ENCODE peak calls at places on chromosome 18, in four cellular contexts. One of them, this sample, is unnamed.

GRCh38 chr18:9838144-9838877 is 47.5 kb upstream of the TXNDC2 start:
- DNase-seq in IMR-90: no peak
- DNase-seq in body of pancreas: no peak
- DNase-seq in tibial nerve: no peak
- DNase-seq in this sample: no peak

GRCh38 chr18:8412117-8412516 is 197.1 kb upstream of the RAB12 start:
- DNase-seq in IMR-90: no peak
- DNase-seq in body of pancreas: no peak
- DNase-seq in tibial nerve: no peak
- DNase-seq in this sample: no peak

GRCh38 chr18:136433-136832 is 21.9 kb upstream of the USP14 start:
- DNase-seq in tibial nerve: no peak
- DNase-seq in IMR-90: no peak
- DNase-seq in body of pancreas: no peak
- DNase-seq in this sample: no peak

GRCh38 chr18:62744076-62744705 is 28.9 kb downstream of the PHLPP1 start:
- DNase-seq in IMR-90: peak; percentile 34
- DNase-seq in body of pancreas: peak; percentile 38
- DNase-seq in tibial nerve: no peak
- DNase-seq in this sample: no peak

GRCh38 chr18:55559735-55560134 is 28.3 kb downstream of the TCF4 start:
- DNase-seq in body of pancreas: no peak
- DNase-seq in tibial nerve: no peak
- DNase-seq in IMR-90: no peak
- DNase-seq in this sample: no peak

GRCh38 chr18:68791801-68792200 is 6.1 kb upstream of the CCDC102B start:
- DNase-seq in IMR-90: peak; percentile 52
- DNase-seq in tibial nerve: no peak
- DNase-seq in body of pancreas: no peak
- DNase-seq in this sample: no peak

GRCh38 chr18:50722311-50722710 is 97.5 kb downstream of the MRO start:
- DNase-seq in IMR-90: no peak
- DNase-seq in tibial nerve: no peak
- DNase-seq in body of pancreas: no peak
- DNase-seq in this sample: no peak

GRCh38 chr18:35051978-35052377 is 10.8 kb downstream of the MAPRE2 start:
- DNase-seq in body of pancreas: no peak
- DNase-seq in tibial nerve: no peak
- DNase-seq in IMR-90: no peak
- DNase-seq in this sample: no peak

GRCh38 chr18:7766383-7766782 is 199.3 kb downstream of the PTPRM start:
- DNase-seq in IMR-90: no peak
- DNase-seq in body of pancreas: no peak
- DNase-seq in tibial nerve: no peak
- DNase-seq in this sample: no peak

GRCh38 chr18:25298853-25299274 is 53.1 kb downstream of the ZNF521 start:
- DNase-seq in tibial nerve: no peak
- DNase-seq in IMR-90: peak; percentile 99
- DNase-seq in body of pancreas: no peak
- DNase-seq in this sample: no peak

GRCh38 chr18:22109535-22109934 is 59.9 kb upstream of the GATA6 start:
- DNase-seq in tibial nerve: no peak
- DNase-seq in IMR-90: no peak
- DNase-seq in body of pancreas: no peak
- DNase-seq in this sample: no peak

GRCh38 chr18:7545734-7546133 is 21.4 kb upstream of the PTPRM start:
- DNase-seq in tibial nerve: no peak
- DNase-seq in IMR-90: peak; percentile 73
- DNase-seq in body of pancreas: no peak
- DNase-seq in this sample: no peak

GRCh38 chr18:28269750-28270149 is 92.8 kb upstream of the CDH2 start:
- DNase-seq in body of pancreas: no peak
- DNase-seq in tibial nerve: no peak
- DNase-seq in IMR-90: no peak
- DNase-seq in this sample: no peak

GRCh38 chr18:33820517-33821368 is 242.7 kb downstream of the ASXL3 start:
- DNase-seq in tibial nerve: no peak
- DNase-seq in IMR-90: no peak
- DNase-seq in body of pancreas: peak; percentile 35
- DNase-seq in this sample: no peak

GRCh38 chr18:70363861-70364260 is 75.0 kb downstream of the SOCS6 start:
- DNase-seq in tibial nerve: no peak
- DNase-seq in body of pancreas: no peak
- DNase-seq in IMR-90: peak; percentile 72
- DNase-seq in this sample: no peak

GRCh38 chr18:24089059-24089458 is 49.8 kb upstream of the CABYR start:
- DNase-seq in IMR-90: peak; percentile 20
- DNase-seq in tibial nerve: no peak
- DNase-seq in body of pancreas: no peak
- DNase-seq in this sample: no peak

GRCh38 chr18:37564796-37565137 is 831 bp downstream of the CELF4 start:
- DNase-seq in tibial nerve: no peak
- DNase-seq in IMR-90: peak; percentile 21
- DNase-seq in body of pancreas: peak; percentile 71
- DNase-seq in this sample: peak; percentile 42

GRCh38 chr18:56723706-56724105 is 72.5 kb downstream of the WDR7 start:
- DNase-seq in body of pancreas: no peak
- DNase-seq in IMR-90: no peak
- DNase-seq in tibial nerve: no peak
- DNase-seq in this sample: no peak

GRCh38 chr18:25052426-25052825 is 299.5 kb downstream of the ZNF521 start:
- DNase-seq in tibial nerve: no peak
- DNase-seq in IMR-90: no peak
- DNase-seq in body of pancreas: no peak
- DNase-seq in this sample: no peak

GRCh38 chr18:60113396-60113795 is 213.6 kb downstream of the PMAIP1 start:
- DNase-seq in IMR-90: no peak
- DNase-seq in tibial nerve: no peak
- DNase-seq in body of pancreas: no peak
- DNase-seq in this sample: no peak

GRCh38 chr18:13641551-13642439 is 84.6 kb downstream of the FAM210A start:
- DNase-seq in IMR-90: no peak
- DNase-seq in body of pancreas: peak; percentile 22
- DNase-seq in tibial nerve: no peak
- DNase-seq in this sample: no peak

GRCh38 chr18:32019251-32019943 is 772 bp downstream of the RNF125 start:
- DNase-seq in body of pancreas: peak; percentile 56
- DNase-seq in IMR-90: no peak
- DNase-seq in tibial nerve: no peak
- DNase-seq in this sample: peak; percentile 49

GRCh38 chr18:24076950-24077349 is 61.9 kb upstream of the CABYR start:
- DNase-seq in body of pancreas: no peak
- DNase-seq in IMR-90: no peak
- DNase-seq in tibial nerve: no peak
- DNase-seq in this sample: no peak

DNA sequence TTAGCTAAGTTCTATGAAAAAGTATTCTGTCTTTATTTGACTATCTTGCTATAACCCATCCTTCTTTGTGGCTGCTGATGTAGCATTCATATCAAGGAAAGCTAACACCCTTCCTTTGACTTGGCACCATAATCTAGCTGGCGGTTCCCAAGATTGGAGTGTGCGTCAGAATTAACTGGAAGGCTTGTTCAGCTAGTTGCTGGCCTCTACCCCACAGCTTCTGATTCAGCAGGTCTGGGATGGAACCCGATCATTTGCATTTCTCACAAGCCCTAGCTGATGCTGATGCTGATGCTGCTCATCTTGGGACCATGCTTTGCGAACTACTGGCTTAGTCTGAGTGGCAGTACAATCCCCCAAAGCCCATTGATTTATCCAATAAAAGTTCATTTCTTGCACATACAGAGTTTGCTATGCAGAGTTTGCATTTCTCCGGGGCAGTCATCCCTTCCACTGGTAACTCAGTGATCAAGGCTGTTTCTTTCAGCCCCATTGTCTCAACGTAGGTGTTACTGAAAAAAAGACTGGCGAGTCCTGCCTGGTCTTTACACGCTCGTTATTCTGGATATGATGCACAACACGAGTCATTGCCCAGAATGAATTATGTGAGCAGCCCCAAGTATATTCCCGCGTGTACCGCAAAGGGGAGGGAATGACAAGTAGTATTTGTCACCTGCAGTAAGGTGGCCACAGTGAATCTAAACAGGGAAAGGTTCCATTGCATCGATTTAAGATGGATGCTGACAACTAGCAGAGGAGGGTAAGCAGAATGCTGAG is 96.5 kb downstream of the ZNF532 start:
- DNase-seq in tibial nerve: no peak
- DNase-seq in IMR-90: no peak
- DNase-seq in body of pancreas: no peak
- DNase-seq in this sample: no peak
- TF ChIP-seq POLR2A in tibial nerve: no peak
- TF ChIP-seq POLR2A in IMR-90: no peak
- TF ChIP-seq POLR2A in body of pancreas: no peak
- TF ChIP-seq POLR2A in this sample: no peak

GRCh38 chr18:49521251-49521650 is 34.2 kb upstream of the C18orf32 start:
- DNase-seq in IMR-90: no peak
- DNase-seq in body of pancreas: no peak
- DNase-seq in tibial nerve: no peak
- DNase-seq in this sample: no peak

GRCh38 chr18:49517483-49517882 is 30.4 kb upstream of the C18orf32 start:
- DNase-seq in IMR-90: no peak
- DNase-seq in body of pancreas: no peak
- DNase-seq in tibial nerve: no peak
- DNase-seq in this sample: no peak

GRCh38 chr18:49524349-49524748 is 37.3 kb upstream of the C18orf32 start:
- DNase-seq in tibial nerve: no peak
- DNase-seq in body of pancreas: no peak
- DNase-seq in IMR-90: no peak
- DNase-seq in this sample: no peak

GRCh38 chr18:49519041-49519971 is 32.3 kb upstream of the C18orf32 start:
- DNase-seq in body of pancreas: no peak
- DNase-seq in tibial nerve: no peak
- DNase-seq in IMR-90: no peak
- DNase-seq in this sample: no peak

GRCh38 chr18:49520661-49521145 is 33.7 kb upstream of the C18orf32 start:
- DNase-seq in tibial nerve: no peak
- DNase-seq in body of pancreas: no peak
- DNase-seq in IMR-90: peak; percentile 11
- DNase-seq in this sample: no peak
- H3K9me3 ChIP-seq in tibial nerve: no peaks in the 10 kb centered on the region
- H3K9me3 ChIP-seq in body of pancreas: no peaks in the 10 kb centered on the region
- H3K9me3 ChIP-seq in IMR-90: no peaks in the 10 kb centered on the region
- H3K9me3 ChIP-seq in this sample: no peaks in the 10 kb centered on the region

DNA sequence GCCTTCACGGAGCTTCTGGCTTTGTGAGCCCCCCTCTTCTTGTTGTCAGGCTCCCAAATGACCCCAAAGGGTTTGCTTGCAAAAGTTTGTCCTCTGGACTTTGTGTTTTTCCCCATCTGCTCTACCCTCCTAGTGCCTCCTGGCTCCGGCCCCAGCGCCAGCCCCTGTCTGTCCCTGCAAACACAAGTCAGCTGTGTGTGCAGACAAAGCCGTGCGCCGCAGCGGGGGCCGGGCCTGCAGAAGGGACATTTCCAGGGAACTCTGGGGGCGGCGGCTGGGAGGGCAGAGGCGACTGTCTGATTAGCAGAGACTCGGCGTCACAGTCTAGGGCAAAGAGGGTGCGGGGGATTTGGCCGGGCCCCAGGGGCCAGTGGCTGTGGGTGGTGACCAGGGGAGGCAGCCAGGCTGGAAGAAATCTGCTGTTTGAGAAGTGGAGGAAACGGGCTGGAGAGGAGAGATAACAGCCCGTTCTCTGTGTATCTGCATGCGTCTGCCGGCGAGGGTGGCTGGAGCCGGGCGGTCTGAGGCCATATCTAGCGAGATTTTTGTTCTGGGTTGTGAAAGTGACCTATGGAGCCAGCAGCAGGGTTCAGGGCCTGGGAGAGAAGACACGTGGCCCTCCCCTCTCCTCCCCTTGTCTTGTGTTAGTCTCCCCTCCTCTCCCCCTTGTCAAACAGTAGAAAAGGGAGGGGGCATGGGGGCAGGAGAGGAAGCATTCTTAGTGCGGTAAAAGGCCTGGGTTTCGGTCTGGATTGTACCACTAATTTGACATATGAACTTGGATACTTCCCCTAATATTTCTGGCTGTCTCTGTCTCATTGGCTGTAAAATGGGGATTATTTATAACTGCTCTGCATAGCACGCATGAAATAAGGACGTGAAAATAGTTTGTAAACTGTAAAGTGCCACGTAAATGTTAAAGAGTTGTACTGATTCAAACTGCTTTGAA is 169.4 kb downstream of the SMAD7 start:
- DNase-seq in IMR-90: peak; percentile 39
- DNase-seq in tibial nerve: peak; percentile 58
- DNase-seq in body of pancreas: peak; percentile 71
- DNase-seq in this sample: peak; percentile 79
- TF ChIP-seq POLR2A in IMR-90: no peak
- TF ChIP-seq POLR2A in tibial nerve: no peak
- TF ChIP-seq POLR2A in body of pancreas: peak; percentile 27
- TF ChIP-seq POLR2A in this sample: no peak

DNA sequence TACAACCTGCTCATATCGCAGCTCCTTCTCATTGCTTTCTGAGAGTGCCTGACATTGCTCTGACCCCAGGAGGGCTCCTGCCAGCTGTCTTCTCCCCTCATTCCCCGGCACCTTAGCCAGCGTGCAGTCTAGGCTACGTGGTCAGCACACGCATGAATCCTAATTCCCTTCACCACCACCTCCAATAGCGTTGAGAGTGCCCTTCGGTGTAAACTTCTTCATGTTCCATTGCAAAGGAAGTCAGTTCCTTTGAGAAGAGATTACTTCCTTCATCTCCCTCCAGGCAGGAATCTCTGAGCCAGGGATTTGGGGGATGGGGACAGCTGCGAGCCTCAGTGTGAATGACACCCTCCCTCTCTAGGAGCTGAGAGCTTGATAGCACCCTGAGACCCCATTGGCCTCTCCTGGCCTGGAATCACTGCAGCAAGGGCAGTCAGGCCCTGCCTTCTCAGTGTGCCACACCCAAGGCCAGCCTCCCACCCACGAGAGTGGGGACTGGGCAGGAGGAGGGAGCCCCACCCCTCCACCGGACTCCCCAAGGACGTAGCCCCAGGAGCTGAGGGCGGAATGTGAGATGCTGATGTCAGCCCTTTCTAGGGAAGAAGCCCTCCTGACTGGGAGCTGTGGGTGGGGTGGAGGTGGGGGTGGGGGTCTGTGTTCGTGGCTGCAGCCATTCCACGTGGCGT is 53.4 kb downstream of the SLC66A2 start:
- DNase-seq in body of pancreas: peak; percentile 3
- DNase-seq in tibial nerve: no peak
- DNase-seq in IMR-90: no peak
- DNase-seq in this sample: no peak
- H3K9me3 ChIP-seq in body of pancreas: peaks cover 56% of the 10 kb centered on the region
- H3K9me3 ChIP-seq in tibial nerve: peaks cover 30% of the 10 kb centered on the region
- H3K9me3 ChIP-seq in IMR-90: peaks cover 41% of the 10 kb centered on the region
- H3K9me3 ChIP-seq in this sample: peaks cover 92% of the 10 kb centered on the region

This sample was measured in stomach.